ENCODE peak calls at places on chromosomes 13 and 19, in ten cellular contexts. One of them, this sample, is unnamed.

GRCh38 chr13:45411631-45412030 is 6.5 kb downstream of the SLC25A30 start:
- DNase-seq in brain microvascular endothelial cell: no peak
- DNase-seq in foreskin melanocyte: no peak
- DNase-seq in activated CD4-positive, CD25-positive, alpha-beta regulatory T cell treated with anti-CD3 and anti-CD28 coated beads, Interleukin-2, amount 50 U/mL, for 16 hours: no peak
- DNase-seq in BJ: no peak
- DNase-seq in hepatic stellate cell: no peak
- DNase-seq in heart left ventricle: no peak
- DNase-seq in activated T-helper 1 cell treated with Interleukin-2 at 50 U/mL for 16 hours: no peak
- DNase-seq in left colon: no peak
- DNase-seq in CD4-positive, CD25-positive, alpha-beta regulatory T cell: no peak
- DNase-seq in this sample: no peak

GRCh38 chr13:99968521-99969367 is 2.8 kb downstream of the ZIC5 start:
- DNase-seq in brain microvascular endothelial cell: no peak
- DNase-seq in foreskin melanocyte: no peak
- DNase-seq in activated CD4-positive, CD25-positive, alpha-beta regulatory T cell treated with anti-CD3 and anti-CD28 coated beads, Interleukin-2, amount 50 U/mL, for 16 hours: no peak
- DNase-seq in BJ: no peak
- DNase-seq in hepatic stellate cell: no peak
- DNase-seq in heart left ventricle: no peak
- DNase-seq in activated T-helper 1 cell treated with Interleukin-2 at 50 U/mL for 16 hours: no peak
- DNase-seq in left colon: no peak
- DNase-seq in CD4-positive, CD25-positive, alpha-beta regulatory T cell: no peak
- DNase-seq in this sample: no peak

GRCh38 chr19:38655148-38655824 is 7.8 kb downstream of the ACTN4 start:
- DNase-seq in brain microvascular endothelial cell: no peak
- DNase-seq in foreskin melanocyte: no peak
- DNase-seq in activated CD4-positive, CD25-positive, alpha-beta regulatory T cell treated with anti-CD3 and anti-CD28 coated beads, Interleukin-2, amount 50 U/mL, for 16 hours: peak; percentile 11
- DNase-seq in BJ: no peak
- DNase-seq in hepatic stellate cell: no peak
- DNase-seq in heart left ventricle: no peak
- DNase-seq in activated T-helper 1 cell treated with Interleukin-2 at 50 U/mL for 16 hours: no peak
- DNase-seq in left colon: no peak
- DNase-seq in CD4-positive, CD25-positive, alpha-beta regulatory T cell: peak; percentile 95
- DNase-seq in this sample: no peak

GRCh38 chr19:40465025-40465780 is at the start of gene BLVRB:
- DNase-seq in brain microvascular endothelial cell: peak; percentile 58
- DNase-seq in foreskin melanocyte: no peak
- DNase-seq in activated CD4-positive, CD25-positive, alpha-beta regulatory T cell treated with anti-CD3 and anti-CD28 coated beads, Interleukin-2, amount 50 U/mL, for 16 hours: no peak
- DNase-seq in BJ: no peak
- DNase-seq in hepatic stellate cell: peak; percentile 44
- DNase-seq in heart left ventricle: no peak
- DNase-seq in activated T-helper 1 cell treated with Interleukin-2 at 50 U/mL for 16 hours: no peak
- DNase-seq in left colon: no peak
- DNase-seq in CD4-positive, CD25-positive, alpha-beta regulatory T cell: peak; percentile 48
- DNase-seq in this sample: no peak

GRCh38 chr13:112325941-112326645 is 50.1 kb upstream of the SPACA7 start:
- DNase-seq in brain microvascular endothelial cell: no peak
- DNase-seq in foreskin melanocyte: no peak
- DNase-seq in activated CD4-positive, CD25-positive, alpha-beta regulatory T cell treated with anti-CD3 and anti-CD28 coated beads, Interleukin-2, amount 50 U/mL, for 16 hours: no peak
- DNase-seq in BJ: no peak
- DNase-seq in hepatic stellate cell: no peak
- DNase-seq in heart left ventricle: peak; percentile 67
- DNase-seq in activated T-helper 1 cell treated with Interleukin-2 at 50 U/mL for 16 hours: no peak
- DNase-seq in left colon: no peak
- DNase-seq in CD4-positive, CD25-positive, alpha-beta regulatory T cell: no peak
- DNase-seq in this sample: no peak

GRCh38 chr19:14072535-14073231 is at the start of gene MISP3:
- DNase-seq in brain microvascular endothelial cell: no peak
- DNase-seq in foreskin melanocyte: no peak
- DNase-seq in activated CD4-positive, CD25-positive, alpha-beta regulatory T cell treated with anti-CD3 and anti-CD28 coated beads, Interleukin-2, amount 50 U/mL, for 16 hours: no peak
- DNase-seq in BJ: no peak
- DNase-seq in hepatic stellate cell: no peak
- DNase-seq in heart left ventricle: peak; percentile 58
- DNase-seq in activated T-helper 1 cell treated with Interleukin-2 at 50 U/mL for 16 hours: no peak
- DNase-seq in left colon: peak; percentile 92
- DNase-seq in CD4-positive, CD25-positive, alpha-beta regulatory T cell: peak; percentile 39
- DNase-seq in this sample: peak; percentile 11

GRCh38 chr19:55212447-55212846 is 3.1 kb upstream of the PTPRH start:
- DNase-seq in brain microvascular endothelial cell: no peak
- DNase-seq in foreskin melanocyte: no peak
- DNase-seq in activated CD4-positive, CD25-positive, alpha-beta regulatory T cell treated with anti-CD3 and anti-CD28 coated beads, Interleukin-2, amount 50 U/mL, for 16 hours: no peak
- DNase-seq in BJ: no peak
- DNase-seq in hepatic stellate cell: no peak
- DNase-seq in heart left ventricle: no peak
- DNase-seq in activated T-helper 1 cell treated with Interleukin-2 at 50 U/mL for 16 hours: no peak
- DNase-seq in left colon: peak; percentile 80
- DNase-seq in CD4-positive, CD25-positive, alpha-beta regulatory T cell: peak; percentile 61
- DNase-seq in this sample: no peak

GRCh38 chr19:28831464-28831863 is 381.5 kb downstream of the UQCRFS1 start:
- DNase-seq in brain microvascular endothelial cell: no peak
- DNase-seq in foreskin melanocyte: no peak
- DNase-seq in activated CD4-positive, CD25-positive, alpha-beta regulatory T cell treated with anti-CD3 and anti-CD28 coated beads, Interleukin-2, amount 50 U/mL, for 16 hours: no peak
- DNase-seq in BJ: no peak
- DNase-seq in hepatic stellate cell: no peak
- DNase-seq in heart left ventricle: no peak
- DNase-seq in activated T-helper 1 cell treated with Interleukin-2 at 50 U/mL for 16 hours: no peak
- DNase-seq in left colon: no peak
- DNase-seq in CD4-positive, CD25-positive, alpha-beta regulatory T cell: no peak
- DNase-seq in this sample: no peak

GRCh38 chr13:97879646-97880297 is 73.7 kb upstream of the IPO5 start:
- DNase-seq in brain microvascular endothelial cell: peak; percentile 82
- DNase-seq in foreskin melanocyte: peak; percentile 91
- DNase-seq in activated CD4-positive, CD25-positive, alpha-beta regulatory T cell treated with anti-CD3 and anti-CD28 coated beads, Interleukin-2, amount 50 U/mL, for 16 hours: no peak
- DNase-seq in BJ: peak; percentile 81
- DNase-seq in hepatic stellate cell: peak; percentile 56
- DNase-seq in heart left ventricle: no peak
- DNase-seq in activated T-helper 1 cell treated with Interleukin-2 at 50 U/mL for 16 hours: no peak
- DNase-seq in left colon: no peak
- DNase-seq in CD4-positive, CD25-positive, alpha-beta regulatory T cell: no peak
- DNase-seq in this sample: no peak

GRCh38 chr19:53947624-53948023 is 15.1 kb upstream of the CACNG8 start:
- DNase-seq in brain microvascular endothelial cell: no peak
- DNase-seq in foreskin melanocyte: no peak
- DNase-seq in activated CD4-positive, CD25-positive, alpha-beta regulatory T cell treated with anti-CD3 and anti-CD28 coated beads, Interleukin-2, amount 50 U/mL, for 16 hours: no peak
- DNase-seq in BJ: no peak
- DNase-seq in hepatic stellate cell: no peak
- DNase-seq in heart left ventricle: no peak
- DNase-seq in activated T-helper 1 cell treated with Interleukin-2 at 50 U/mL for 16 hours: no peak
- DNase-seq in left colon: no peak
- DNase-seq in CD4-positive, CD25-positive, alpha-beta regulatory T cell: no peak
- DNase-seq in this sample: no peak

GRCh38 chr19:32870154-32870573 is 597 bp upstream of the SLC7A9 start:
- DNase-seq in brain microvascular endothelial cell: no peak
- DNase-seq in foreskin melanocyte: no peak
- DNase-seq in activated CD4-positive, CD25-positive, alpha-beta regulatory T cell treated with anti-CD3 and anti-CD28 coated beads, Interleukin-2, amount 50 U/mL, for 16 hours: no peak
- DNase-seq in BJ: no peak
- DNase-seq in hepatic stellate cell: no peak
- DNase-seq in heart left ventricle: no peak
- DNase-seq in activated T-helper 1 cell treated with Interleukin-2 at 50 U/mL for 16 hours: no peak
- DNase-seq in left colon: no peak
- DNase-seq in CD4-positive, CD25-positive, alpha-beta regulatory T cell: no peak
- DNase-seq in this sample: no peak

GRCh38 chr13:49602005-49602404 is 16.6 kb upstream of the RCBTB1 start:
- DNase-seq in brain microvascular endothelial cell: no peak
- DNase-seq in foreskin melanocyte: no peak
- DNase-seq in activated CD4-positive, CD25-positive, alpha-beta regulatory T cell treated with anti-CD3 and anti-CD28 coated beads, Interleukin-2, amount 50 U/mL, for 16 hours: no peak
- DNase-seq in BJ: no peak
- DNase-seq in hepatic stellate cell: no peak
- DNase-seq in heart left ventricle: no peak
- DNase-seq in activated T-helper 1 cell treated with Interleukin-2 at 50 U/mL for 16 hours: no peak
- DNase-seq in left colon: no peak
- DNase-seq in CD4-positive, CD25-positive, alpha-beta regulatory T cell: no peak
- DNase-seq in this sample: no peak

GRCh38 chr19:5213667-5214066 is 126.9 kb downstream of the PTPRS start:
- DNase-seq in brain microvascular endothelial cell: no peak
- DNase-seq in foreskin melanocyte: no peak
- DNase-seq in activated CD4-positive, CD25-positive, alpha-beta regulatory T cell treated with anti-CD3 and anti-CD28 coated beads, Interleukin-2, amount 50 U/mL, for 16 hours: no peak
- DNase-seq in BJ: no peak
- DNase-seq in hepatic stellate cell: no peak
- DNase-seq in heart left ventricle: no peak
- DNase-seq in activated T-helper 1 cell treated with Interleukin-2 at 50 U/mL for 16 hours: no peak
- DNase-seq in left colon: no peak
- DNase-seq in CD4-positive, CD25-positive, alpha-beta regulatory T cell: no peak
- DNase-seq in this sample: no peak

GRCh38 chr13:95708390-95708774 is 31.4 kb downstream of the DNAJC3 start:
- DNase-seq in brain microvascular endothelial cell: no peak
- DNase-seq in foreskin melanocyte: no peak
- DNase-seq in activated CD4-positive, CD25-positive, alpha-beta regulatory T cell treated with anti-CD3 and anti-CD28 coated beads, Interleukin-2, amount 50 U/mL, for 16 hours: no peak
- DNase-seq in BJ: no peak
- DNase-seq in hepatic stellate cell: no peak
- DNase-seq in heart left ventricle: no peak
- DNase-seq in activated T-helper 1 cell treated with Interleukin-2 at 50 U/mL for 16 hours: no peak
- DNase-seq in left colon: no peak
- DNase-seq in CD4-positive, CD25-positive, alpha-beta regulatory T cell: no peak
- DNase-seq in this sample: no peak

GRCh38 chr19:15107056-15108010 is at the start of gene SYDE1:
- DNase-seq in brain microvascular endothelial cell: no peak
- DNase-seq in foreskin melanocyte: peak; percentile 65
- DNase-seq in activated CD4-positive, CD25-positive, alpha-beta regulatory T cell treated with anti-CD3 and anti-CD28 coated beads, Interleukin-2, amount 50 U/mL, for 16 hours: no peak
- DNase-seq in BJ: no peak
- DNase-seq in hepatic stellate cell: peak; percentile 88
- DNase-seq in heart left ventricle: peak; percentile 65
- DNase-seq in activated T-helper 1 cell treated with Interleukin-2 at 50 U/mL for 16 hours: no peak
- DNase-seq in left colon: no peak
- DNase-seq in CD4-positive, CD25-positive, alpha-beta regulatory T cell: no peak
- DNase-seq in this sample: no peak

GRCh38 chr13:30963794-30964193 is 31.3 kb downstream of the TEX26 start:
- DNase-seq in brain microvascular endothelial cell: peak; percentile 32
- DNase-seq in foreskin melanocyte: no peak
- DNase-seq in activated CD4-positive, CD25-positive, alpha-beta regulatory T cell treated with anti-CD3 and anti-CD28 coated beads, Interleukin-2, amount 50 U/mL, for 16 hours: no peak
- DNase-seq in BJ: no peak
- DNase-seq in hepatic stellate cell: no peak
- DNase-seq in heart left ventricle: peak; percentile 32
- DNase-seq in activated T-helper 1 cell treated with Interleukin-2 at 50 U/mL for 16 hours: no peak
- DNase-seq in left colon: peak; percentile 29
- DNase-seq in CD4-positive, CD25-positive, alpha-beta regulatory T cell: no peak
- DNase-seq in this sample: no peak

GRCh38 chr13:91398413-91399188 is at the start of gene GPC5:
- DNase-seq in brain microvascular endothelial cell: peak; percentile 45
- DNase-seq in foreskin melanocyte: peak; percentile 11
- DNase-seq in activated CD4-positive, CD25-positive, alpha-beta regulatory T cell treated with anti-CD3 and anti-CD28 coated beads, Interleukin-2, amount 50 U/mL, for 16 hours: peak; percentile 45
- DNase-seq in BJ: no peak
- DNase-seq in hepatic stellate cell: peak; percentile 65
- DNase-seq in heart left ventricle: peak; percentile 72
- DNase-seq in activated T-helper 1 cell treated with Interleukin-2 at 50 U/mL for 16 hours: peak; percentile 79
- DNase-seq in left colon: peak; percentile 86
- DNase-seq in CD4-positive, CD25-positive, alpha-beta regulatory T cell: peak; percentile 76
- DNase-seq in this sample: peak; percentile 61

GRCh38 chr19:15810335-15810734 is 5.1 kb downstream of the OR10H1 start:
- DNase-seq in brain microvascular endothelial cell: no peak
- DNase-seq in foreskin melanocyte: no peak
- DNase-seq in activated CD4-positive, CD25-positive, alpha-beta regulatory T cell treated with anti-CD3 and anti-CD28 coated beads, Interleukin-2, amount 50 U/mL, for 16 hours: no peak
- DNase-seq in BJ: no peak
- DNase-seq in hepatic stellate cell: no peak
- DNase-seq in heart left ventricle: no peak
- DNase-seq in activated T-helper 1 cell treated with Interleukin-2 at 50 U/mL for 16 hours: no peak
- DNase-seq in left colon: peak; percentile 43
- DNase-seq in CD4-positive, CD25-positive, alpha-beta regulatory T cell: no peak
- DNase-seq in this sample: no peak

This sample was measured in T-helper 22 cell.